ENCODE peak calls at places on chromosomes 13 and 19, in four cellular contexts. One of them, this sample, is unnamed.

GRCh38 chr13:108033800-108034707 is 181.3 kb downstream of the LIG4 start:
- DNase-seq in left ventricle myocardium inferior: no peak
- DNase-seq in body of pancreas: no peak
- DNase-seq in adrenal gland: no peak
- DNase-seq in this sample: no peak

GRCh38 chr19:46356670-46357055 is 9.8 kb downstream of the PPP5C start:
- DNase-seq in left ventricle myocardium inferior: no peak
- DNase-seq in body of pancreas: no peak
- DNase-seq in adrenal gland: no peak
- DNase-seq in this sample: no peak

GRCh38 chr13:54492995-54493394 is 1464.4 kb downstream of the OLFM4 start:
- DNase-seq in left ventricle myocardium inferior: no peak
- DNase-seq in body of pancreas: no peak
- DNase-seq in adrenal gland: no peak
- DNase-seq in this sample: no peak

GRCh38 chr19:10461047-10461949 is 41.0 kb downstream of the PDE4A start:
- DNase-seq in left ventricle myocardium inferior: peak; percentile 93
- DNase-seq in body of pancreas: peak; percentile 94
- DNase-seq in adrenal gland: peak; percentile 99
- DNase-seq in this sample: no peak

GRCh38 chr13:23609414-23610186 is 39.4 kb downstream of the TNFRSF19 start:
- DNase-seq in left ventricle myocardium inferior: no peak
- DNase-seq in body of pancreas: no peak
- DNase-seq in adrenal gland: peak; percentile 51
- DNase-seq in this sample: no peak

GRCh38 chr13:32838985-32839384 is 177.2 kb upstream of the KL start:
- DNase-seq in left ventricle myocardium inferior: no peak
- DNase-seq in body of pancreas: peak; percentile 35
- DNase-seq in adrenal gland: no peak
- DNase-seq in this sample: no peak

GRCh38 chr19:37251308-37252229 is 33.6 kb downstream of the ZNF383 start:
- DNase-seq in left ventricle myocardium inferior: peak; percentile 87
- DNase-seq in body of pancreas: peak; percentile 72
- DNase-seq in adrenal gland: peak; percentile 56
- DNase-seq in this sample: no peak

GRCh38 chr19:38061294-38061693 is 154.3 kb downstream of the SIPA1L3 start:
- DNase-seq in left ventricle myocardium inferior: no peak
- DNase-seq in body of pancreas: no peak
- DNase-seq in adrenal gland: no peak
- DNase-seq in this sample: no peak

GRCh38 chr19:16298334-16298733 is 26.3 kb upstream of the KLF2 start:
- DNase-seq in left ventricle myocardium inferior: no peak
- DNase-seq in body of pancreas: no peak
- DNase-seq in adrenal gland: no peak
- DNase-seq in this sample: no peak

GRCh38 chr19:6524326-6524725 is 6.5 kb upstream of the TNFSF9 start:
- DNase-seq in left ventricle myocardium inferior: no peak
- DNase-seq in body of pancreas: no peak
- DNase-seq in adrenal gland: no peak
- DNase-seq in this sample: no peak

GRCh38 chr13:25581351-25581750 is 209.6 kb downstream of the ATP8A2 start:
- DNase-seq in left ventricle myocardium inferior: no peak
- DNase-seq in body of pancreas: no peak
- DNase-seq in adrenal gland: no peak
- DNase-seq in this sample: no peak

GRCh38 chr13:85386424-85386823 is 412.8 kb downstream of the SLITRK6 start:
- DNase-seq in left ventricle myocardium inferior: no peak
- DNase-seq in body of pancreas: no peak
- DNase-seq in adrenal gland: no peak
- DNase-seq in this sample: no peak

GRCh38 chr19:10084803-10085202 is 1.3 kb upstream of the SHFL start:
- DNase-seq in left ventricle myocardium inferior: no peak
- DNase-seq in body of pancreas: no peak
- DNase-seq in adrenal gland: no peak
- DNase-seq in this sample: no peak

GRCh38 chr13:91946498-91947070 is 548.2 kb downstream of the GPC5 start:
- DNase-seq in left ventricle myocardium inferior: no peak
- DNase-seq in body of pancreas: no peak
- DNase-seq in adrenal gland: no peak
- DNase-seq in this sample: no peak

GRCh38 chr19:16013851-16014840 is 62.1 kb upstream of the TPM4 start:
- DNase-seq in left ventricle myocardium inferior: no peak
- DNase-seq in body of pancreas: no peak
- DNase-seq in adrenal gland: no peak
- DNase-seq in this sample: no peak

GRCh38 chr19:57648336-57649003 is 15.5 kb downstream of the ZNF211 start:
- DNase-seq in left ventricle myocardium inferior: no peak
- DNase-seq in body of pancreas: no peak
- DNase-seq in adrenal gland: no peak
- DNase-seq in this sample: no peak

GRCh38 chr19:40597329-40597838 is 3.8 kb upstream of the LTBP4 start:
- DNase-seq in left ventricle myocardium inferior: no peak
- DNase-seq in body of pancreas: no peak
- DNase-seq in adrenal gland: no peak
- DNase-seq in this sample: no peak

GRCh38 chr13:73274147-73274546 is 215.3 kb downstream of the KLF5 start:
- DNase-seq in left ventricle myocardium inferior: no peak
- DNase-seq in body of pancreas: no peak
- DNase-seq in adrenal gland: no peak
- DNase-seq in this sample: no peak

GRCh38 chr13:99922631-99923404 is 48.7 kb downstream of the ZIC5 start:
- DNase-seq in left ventricle myocardium inferior: no peak
- DNase-seq in body of pancreas: no peak
- DNase-seq in adrenal gland: no peak
- DNase-seq in this sample: no peak

GRCh38 chr13:79988573-79988972 is 352.4 kb downstream of the SPRY2 start:
- DNase-seq in left ventricle myocardium inferior: no peak
- DNase-seq in body of pancreas: no peak
- DNase-seq in adrenal gland: no peak
- DNase-seq in this sample: no peak

GRCh38 chr13:94825507-94825906 is 113.2 kb upstream of the SOX21 start:
- DNase-seq in left ventricle myocardium inferior: peak; percentile 54
- DNase-seq in body of pancreas: peak; percentile 32
- DNase-seq in adrenal gland: peak; percentile 50
- DNase-seq in this sample: no peak

GRCh38 chr13:51034906-51035305 is 76.2 kb downstream of the C13orf42 start:
- DNase-seq in left ventricle myocardium inferior: no peak
- DNase-seq in body of pancreas: no peak
- DNase-seq in adrenal gland: no peak
- DNase-seq in this sample: no peak

GRCh38 chr13:99273128-99273527 is 14.9 kb upstream of the GPR18 start:
- DNase-seq in left ventricle myocardium inferior: no peak
- DNase-seq in body of pancreas: no peak
- DNase-seq in adrenal gland: no peak
- DNase-seq in this sample: no peak

GRCh38 chr13:80716610-80717081 is 375.7 kb upstream of the SPRY2 start:
- DNase-seq in left ventricle myocardium inferior: no peak
- DNase-seq in body of pancreas: peak; percentile 14
- DNase-seq in adrenal gland: peak; percentile 9
- DNase-seq in this sample: no peak

GRCh38 chr19:4870025-4870700 is 2.7 kb upstream of the PLIN3 start:
- DNase-seq in left ventricle myocardium inferior: no peak
- DNase-seq in body of pancreas: peak; percentile 56
- DNase-seq in adrenal gland: peak; percentile 91
- DNase-seq in this sample: no peak

GRCh38 chr19:10010247-10010691 is at the start of gene COL5A3:
- DNase-seq in left ventricle myocardium inferior: peak; percentile 76
- DNase-seq in body of pancreas: peak; percentile 18
- DNase-seq in adrenal gland: peak; percentile 41
- DNase-seq in this sample: no peak

GRCh38 chr19:6041991-6042421 is 64.1 kb upstream of the RANBP3 start:
- DNase-seq in left ventricle myocardium inferior: no peak
- DNase-seq in body of pancreas: no peak
- DNase-seq in adrenal gland: no peak
- DNase-seq in this sample: no peak

GRCh38 chr13:28173793-28174192 is 35.4 kb downstream of the PAN3 start:
- DNase-seq in left ventricle myocardium inferior: no peak
- DNase-seq in body of pancreas: no peak
- DNase-seq in adrenal gland: no peak
- DNase-seq in this sample: no peak

GRCh38 chr19:4513248-4513647 is 5.0 kb downstream of the PLIN4 start:
- DNase-seq in left ventricle myocardium inferior: no peak
- DNase-seq in body of pancreas: no peak
- DNase-seq in adrenal gland: no peak
- DNase-seq in this sample: no peak

GRCh38 chr19:21915411-21915810 is 79.4 kb upstream of the ZNF43 start:
- DNase-seq in left ventricle myocardium inferior: no peak
- DNase-seq in body of pancreas: no peak
- DNase-seq in adrenal gland: no peak
- DNase-seq in this sample: no peak

GRCh38 chr19:55478364-55478763 is 1.9 kb downstream of the ZNF628 start:
- DNase-seq in left ventricle myocardium inferior: no peak
- DNase-seq in body of pancreas: no peak
- DNase-seq in adrenal gland: no peak
- DNase-seq in this sample: no peak

GRCh38 chr13:110520431-110521295 is 40.9 kb downstream of the RAB20 start:
- DNase-seq in left ventricle myocardium inferior: peak; percentile 73
- DNase-seq in body of pancreas: peak; percentile 73
- DNase-seq in adrenal gland: peak; percentile 94
- DNase-seq in this sample: peak; percentile 95

GRCh38 chr13:38693641-38694040 is 6.8 kb downstream of the FREM2 start:
- DNase-seq in left ventricle myocardium inferior: no peak
- DNase-seq in body of pancreas: peak; percentile 57
- DNase-seq in adrenal gland: no peak
- DNase-seq in this sample: no peak

GRCh38 chr13:25881946-25882574 is 169.8 kb downstream of the SHISA2 start:
- DNase-seq in left ventricle myocardium inferior: no peak
- DNase-seq in body of pancreas: no peak
- DNase-seq in adrenal gland: no peak
- DNase-seq in this sample: no peak

GRCh38 chr13:75139291-75139690 is 342.7 kb downstream of the TBC1D4 start:
- DNase-seq in left ventricle myocardium inferior: no peak
- DNase-seq in body of pancreas: no peak
- DNase-seq in adrenal gland: no peak
- DNase-seq in this sample: no peak

GRCh38 chr13:52344108-52344507 is 61.9 kb downstream of the THSD1 start:
- DNase-seq in left ventricle myocardium inferior: no peak
- DNase-seq in body of pancreas: no peak
- DNase-seq in adrenal gland: no peak
- DNase-seq in this sample: no peak

GRCh38 chr13:85080726-85081125 is 718.5 kb downstream of the SLITRK6 start:
- DNase-seq in left ventricle myocardium inferior: no peak
- DNase-seq in body of pancreas: no peak
- DNase-seq in adrenal gland: no peak
- DNase-seq in this sample: no peak

GRCh38 chr13:73601708-73602107 is 532.5 kb downstream of the KLF12 start:
- DNase-seq in left ventricle myocardium inferior: no peak
- DNase-seq in body of pancreas: no peak
- DNase-seq in adrenal gland: no peak
- DNase-seq in this sample: no peak

GRCh38 chr13:95156208-95156607 is 145.0 kb downstream of the ABCC4 start:
- DNase-seq in left ventricle myocardium inferior: no peak
- DNase-seq in body of pancreas: no peak
- DNase-seq in adrenal gland: no peak
- DNase-seq in this sample: no peak

GRCh38 chr19:49956113-49956491 is 4.9 kb downstream of the SIGLEC11 start:
- DNase-seq in left ventricle myocardium inferior: no peak
- DNase-seq in body of pancreas: no peak
- DNase-seq in adrenal gland: no peak
- DNase-seq in this sample: no peak
- H3K4me1 ChIP-seq in left ventricle myocardium inferior: peaks cover 29% of the 10 kb centered on the region
- H3K4me1 ChIP-seq in body of pancreas: peaks cover 75% of the 10 kb centered on the region
- H3K4me1 ChIP-seq in adrenal gland: peaks cover 50% of the 10 kb centered on the region
- H3K4me1 ChIP-seq in this sample: no peaks in the 10 kb centered on the region

GRCh38 chr19:34681478-34681877 is 4.0 kb downstream of the ZNF302 start:
- DNase-seq in left ventricle myocardium inferior: no peak
- DNase-seq in body of pancreas: no peak
- DNase-seq in adrenal gland: no peak
- DNase-seq in this sample: no peak
- H3K9me3 ChIP-seq in left ventricle myocardium inferior: peaks cover 63% of the 10 kb centered on the region
- H3K9me3 ChIP-seq in body of pancreas: no peaks in the 10 kb centered on the region
- H3K9me3 ChIP-seq in adrenal gland: peaks cover 44% of the 10 kb centered on the region
- H3K9me3 ChIP-seq in this sample: peaks cover 24% of the 10 kb centered on the region

GRCh38 chr19:32613008-32613407 is 32.0 kb downstream of the PDCD5 start:
- DNase-seq in left ventricle myocardium inferior: no peak
- DNase-seq in body of pancreas: no peak
- DNase-seq in adrenal gland: no peak
- DNase-seq in this sample: no peak
- H3K27ac ChIP-seq in left ventricle myocardium inferior: no peak overlapping the region
- H3K27ac ChIP-seq in body of pancreas: no peak overlapping the region
- H3K27ac ChIP-seq in adrenal gland: no peak overlapping the region
- H3K27ac ChIP-seq in this sample: no peak overlapping the region

GRCh38 chr19:2981898-2982297 is 4.5 kb downstream of the TLE6 start:
- DNase-seq in left ventricle myocardium inferior: no peak
- DNase-seq in body of pancreas: no peak
- DNase-seq in adrenal gland: no peak
- DNase-seq in this sample: no peak

GRCh38 chr19:2982983-2983350 is 5.6 kb downstream of the TLE6 start:
- DNase-seq in left ventricle myocardium inferior: peak; percentile 89
- DNase-seq in body of pancreas: peak; percentile 98
- DNase-seq in adrenal gland: peak; percentile 86
- DNase-seq in this sample: peak; percentile 95

GRCh38 chr19:2982556-2982955 is 5.2 kb downstream of the TLE6 start:
- DNase-seq in left ventricle myocardium inferior: no peak
- DNase-seq in body of pancreas: no peak
- DNase-seq in adrenal gland: no peak
- DNase-seq in this sample: no peak

GRCh38 chr19:2983351-2984195 is 6.2 kb downstream of the TLE6 start:
- DNase-seq in left ventricle myocardium inferior: peak; percentile 74
- DNase-seq in body of pancreas: peak; percentile 62
- DNase-seq in adrenal gland: no peak
- DNase-seq in this sample: no peak

DNA sequence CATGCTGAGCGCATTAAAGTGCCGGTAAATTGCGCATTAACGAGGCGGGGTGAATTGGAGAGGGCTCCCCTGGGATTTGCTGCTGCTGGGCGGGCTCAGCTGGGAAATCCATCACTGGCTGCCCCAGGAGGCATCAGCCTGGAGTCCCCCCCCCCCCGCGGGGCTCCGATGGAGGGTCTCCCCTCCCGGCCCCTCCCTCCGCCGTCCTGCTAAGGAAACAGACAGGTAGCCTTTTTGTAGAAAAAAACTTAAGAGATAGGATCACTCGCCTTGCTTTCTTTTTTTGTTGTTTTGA is 6.8 kb downstream of the TLE6 start:
- DNase-seq in left ventricle myocardium inferior: no peak
- DNase-seq in body of pancreas: no peak
- DNase-seq in adrenal gland: peak; percentile 52
- DNase-seq in this sample: no peak
- H3K4me1 ChIP-seq in left ventricle myocardium inferior: peaks cover 29% of the 10 kb centered on the region
- H3K4me1 ChIP-seq in body of pancreas: peaks cover 29% of the 10 kb centered on the region
- H3K4me1 ChIP-seq in adrenal gland: peaks cover 14% of the 10 kb centered on the region
- H3K4me1 ChIP-seq in this sample: peaks cover 28% of the 10 kb centered on the region

GRCh38 chr19:14391156-14391821 is 10.0 kb downstream of the ADGRE5 start:
- DNase-seq in left ventricle myocardium inferior: no peak
- DNase-seq in body of pancreas: no peak
- DNase-seq in adrenal gland: no peak
- DNase-seq in this sample: no peak
- H3K9me3 ChIP-seq in left ventricle myocardium inferior: no peaks in the 10 kb centered on the region
- H3K9me3 ChIP-seq in body of pancreas: no peaks in the 10 kb centered on the region
- H3K9me3 ChIP-seq in adrenal gland: no peaks in the 10 kb centered on the region
- H3K9me3 ChIP-seq in this sample: no peaks in the 10 kb centered on the region

GRCh38 chr13:43935878-43936277 is 56.2 kb downstream of the LACC1 start:
- DNase-seq in left ventricle myocardium inferior: no peak
- DNase-seq in body of pancreas: no peak
- DNase-seq in adrenal gland: no peak
- DNase-seq in this sample: no peak
- H3K27ac ChIP-seq in left ventricle myocardium inferior: no peak overlapping the region
- H3K27ac ChIP-seq in body of pancreas: no peak overlapping the region
- H3K27ac ChIP-seq in adrenal gland: no peak overlapping the region
- H3K27ac ChIP-seq in this sample: no peak overlapping the region